ENCODE peak calls at places on chromosomes 1 and 21, in ten cellular contexts. G is heart right ventricle, Y is HCT116, O is fibroblast of the aortic adventitia, U is GM12865, T is left lung, M is thoracic aorta, X is cardiac muscle cell, Z is AG04450, W is HFF-Myc. Q is an unnamed sample.

GRCh38 chr1:76955652-76956051 is 88.4 kb downstream of the ST6GALNAC5 start:
- DNase-seq in G (no peak), Y (no peak), O (no peak), U (no peak), T (no peak), M (no peak), X (peak), Z (no peak), W (no peak), Q (no peak)

GRCh38 chr1:18239671-18240070 is 132.1 kb downstream of the IGSF21 start:
- DNase-seq in G (no peak), Y (no peak), O (no peak), U (no peak), T (no peak), M (no peak), X (no peak), Z (no peak), W (no peak), Q (no peak)

GRCh38 chr1:31977361-31978131 is 36.1 kb upstream of the KHDRBS1 start:
- DNase-seq in G (no peak), Y (peak), O (peak), U (peak), T (no peak), M (no peak), X (peak), Z (peak), W (peak), Q (peak)

GRCh38 chr1:221188531-221188930 is 309.3 kb downstream of the HLX start:
- DNase-seq in G (no peak), Y (no peak), O (peak), U (no peak), T (no peak), M (no peak), X (peak), Z (no peak), W (no peak), Q (no peak)

GRCh38 chr1:1099506-1100183 is 16.2 kb downstream of the C1orf159 start:
- DNase-seq in G (no peak), Y (no peak), O (no peak), U (no peak), T (no peak), M (no peak), X (no peak), Z (no peak), W (no peak), Q (no peak)

GRCh38 chr1:42837742-42838141 is 8.7 kb upstream of the ZNF691 start:
- DNase-seq in G (no peak), Y (no peak), O (no peak), U (no peak), T (no peak), M (no peak), X (no peak), Z (no peak), W (no peak), Q (no peak)

GRCh38 chr21:27300770-27301169 is 333.9 kb upstream of the ADAMTS5 start:
- DNase-seq in G (no peak), Y (no peak), O (peak), U (no peak), T (no peak), M (no peak), X (no peak), Z (peak), W (no peak), Q (no peak)

GRCh38 chr1:151311589-151312331 is 15.5 kb downstream of the PI4KB start:
- DNase-seq in G (peak), Y (peak), O (peak), U (peak), T (no peak), M (peak), X (peak), Z (peak), W (peak), Q (peak)

GRCh38 chr1:228280961-228281591 is 73.2 kb downstream of the OBSCN start:
- DNase-seq in G (no peak), Y (no peak), O (no peak), U (no peak), T (peak), M (no peak), X (no peak), Z (no peak), W (no peak), Q (no peak)

GRCh38 chr21:15976807-15977206 is 247.0 kb downstream of the USP25 start:
- DNase-seq in G (no peak), Y (no peak), O (no peak), U (no peak), T (no peak), M (no peak), X (no peak), Z (no peak), W (no peak), Q (no peak)

GRCh38 chr1:69409731-69410456 is 157.8 kb upstream of the LRRC7 start:
- DNase-seq in G (peak), Y (no peak), O (no peak), U (no peak), T (peak), M (no peak), X (no peak), Z (no peak), W (no peak), Q (no peak)

GRCh38 chr1:109113787-109114568 is at the start of gene ELAPOR1:
- DNase-seq in G (peak), Y (no peak), O (peak), U (peak), T (peak), M (no peak), X (peak), Z (no peak), W (no peak), Q (no peak)

GRCh38 chr1:55061706-55062321 is 22.5 kb downstream of the PCSK9 start:
- DNase-seq in G (no peak), Y (no peak), O (no peak), U (no peak), T (no peak), M (no peak), X (no peak), Z (no peak), W (no peak), Q (no peak)

GRCh38 chr1:32536117-32536516 is 3.1 kb upstream of the ZBTB8A start:
- DNase-seq in G (no peak), Y (no peak), O (no peak), U (no peak), T (no peak), M (no peak), X (no peak), Z (no peak), W (no peak), Q (no peak)

GRCh38 chr1:10161121-10161520 is 49.2 kb upstream of the KIF1B start:
- DNase-seq in G (no peak), Y (no peak), O (no peak), U (no peak), T (no peak), M (no peak), X (no peak), Z (no peak), W (no peak), Q (no peak)

GRCh38 chr1:15180189-15180588 is 26.6 kb downstream of the TMEM51 start:
- DNase-seq in G (no peak), Y (no peak), O (no peak), U (no peak), T (no peak), M (no peak), X (no peak), Z (no peak), W (no peak), Q (no peak)

GRCh38 chr1:248873993-248874671 is 15.2 kb upstream of the ZNF692 start:
- DNase-seq in G (peak), Y (peak), O (no peak), U (peak), T (no peak), M (no peak), X (no peak), Z (no peak), W (peak), Q (peak)

GRCh38 chr1:220076861-220077762 is 12.5 kb downstream of the BPNT1 start:
- DNase-seq in G (no peak), Y (no peak), O (peak), U (no peak), T (no peak), M (no peak), X (no peak), Z (no peak), W (no peak), Q (no peak)

GRCh38 chr1:184709418-184709817 is 45.2 kb downstream of the EDEM3 start:
- DNase-seq in G (no peak), Y (no peak), O (no peak), U (no peak), T (no peak), M (no peak), X (no peak), Z (no peak), W (no peak), Q (no peak)

GRCh38 chr1:70840260-70840953 is 207.2 kb downstream of the PTGER3 start:
- DNase-seq in G (no peak), Y (no peak), O (peak), U (no peak), T (no peak), M (no peak), X (no peak), Z (no peak), W (no peak), Q (no peak)

GRCh38 chr1:207883104-207883651 is 27.7 kb downstream of the CD34 start:
- DNase-seq in G (no peak), Y (no peak), O (no peak), U (peak), T (no peak), M (no peak), X (no peak), Z (no peak), W (no peak), Q (no peak)

GRCh38 chr1:226405411-226405988 is 2.4 kb downstream of the PARP1 start:
- DNase-seq in G (no peak), Y (no peak), O (no peak), U (peak), T (no peak), M (no peak), X (no peak), Z (no peak), W (no peak), Q (no peak)

GRCh38 chr1:39659110-39659509 is 12.8 kb downstream of the NT5C1A start:
- DNase-seq in G (no peak), Y (no peak), O (no peak), U (no peak), T (no peak), M (no peak), X (no peak), Z (no peak), W (no peak), Q (no peak)

GRCh38 chr1:100463809-100464424 is 74.0 kb upstream of the GPR88 start:
- DNase-seq in G (peak), Y (peak), O (peak), U (peak), T (peak), M (no peak), X (peak), Z (no peak), W (peak), Q (peak)

GRCh38 chr1:93672069-93672468 is 9.6 kb downstream of the BCAR3 start:
- DNase-seq in G (peak), Y (no peak), O (peak), U (peak), T (no peak), M (no peak), X (peak), Z (no peak), W (no peak), Q (peak)

GRCh38 chr1:20633190-20634064 is at the start of gene PINK1:
- DNase-seq in G (peak), Y (peak), O (peak), U (peak), T (peak), M (peak), X (peak), Z (no peak), W (peak), Q (peak)

GRCh38 chr1:113106910-113107309 is 33.9 kb downstream of the LRIG2 start:
- DNase-seq in G (no peak), Y (no peak), O (no peak), U (no peak), T (no peak), M (no peak), X (no peak), Z (no peak), W (no peak), Q (no peak)

DNA sequence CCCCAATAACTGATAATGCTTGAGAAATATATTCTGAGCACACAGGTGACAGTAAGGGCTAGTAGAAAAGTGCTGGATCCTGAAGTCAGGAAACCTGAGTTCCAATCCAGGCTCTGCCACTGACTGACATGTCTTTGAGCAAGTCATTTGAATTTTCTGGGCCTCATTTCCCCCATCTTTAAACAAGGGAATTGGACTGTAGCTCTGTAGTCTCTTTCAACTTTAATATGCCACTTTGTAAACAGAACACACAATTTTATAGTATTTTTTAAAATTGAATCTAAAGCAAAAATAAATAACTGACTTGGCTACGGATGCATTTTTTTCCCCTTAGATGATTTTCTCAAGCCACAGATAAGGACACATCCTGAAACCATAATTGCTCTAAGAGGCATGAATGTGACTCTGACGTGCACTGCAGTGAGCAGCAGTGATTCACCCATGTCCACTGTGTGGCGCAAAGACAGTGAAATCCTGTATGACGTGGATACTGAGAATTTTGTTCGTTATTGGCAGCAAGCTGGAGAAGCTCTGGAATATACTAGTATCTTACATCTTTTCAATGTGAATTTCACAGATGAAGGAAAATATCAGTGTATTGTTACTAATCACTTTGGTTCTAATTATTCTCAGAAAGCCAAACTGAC is 37.0 kb downstream of the LRIG2 start:
- DNase-seq in G (no peak), Y (no peak), O (peak), U (no peak), T (no peak), M (no peak), X (peak), Z (peak), W (peak), Q (peak)
- TF ChIP-seq CTCF in G (no peak), Y (no peak), O (peak), U (no peak), T (no peak), M (no peak), X (peak), Z (peak), W (peak), Q (peak)

GRCh38 chr21:45299026-45299863 is 11.6 kb upstream of the POFUT2 start:
- DNase-seq in G (peak), Y (no peak), O (no peak), U (no peak), T (peak), M (no peak), X (peak), Z (no peak), W (no peak), Q (peak)
- H3K4me3 ChIP-seq in G (no peak), Y (no peak), O (no peak), U (no peak), T (no peak), M (peak), X (no peak), Z (no peak), W (no peak), Q (no peak)

DNA sequence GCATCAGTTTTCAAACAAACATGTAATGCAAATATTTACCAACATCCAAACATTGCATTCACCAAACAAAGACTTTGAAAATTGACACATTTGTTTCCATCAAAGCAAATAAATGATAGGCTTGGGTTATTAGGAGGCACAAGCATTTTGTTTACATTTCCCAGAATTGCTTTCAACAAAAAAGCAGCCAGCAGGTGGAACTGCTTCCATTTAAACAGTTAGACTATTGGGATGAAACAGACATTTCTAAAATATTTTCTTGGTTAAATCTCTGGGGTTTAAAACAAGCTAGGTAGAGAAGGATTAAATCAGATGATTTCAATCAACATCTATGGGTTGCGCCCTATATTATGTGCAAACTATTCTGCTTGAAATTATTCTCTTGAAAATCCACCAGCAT is 1.4 kb upstream of the LEMD1 start:
- DNase-seq in G (no peak), Y (no peak), O (no peak), U (no peak), T (no peak), M (no peak), X (no peak), Z (no peak), W (no peak), Q (no peak)
- TF ChIP-seq CTCF in G (peak), Y (no peak), O (no peak), U (no peak), T (no peak), M (no peak), X (no peak), Z (no peak), W (no peak), Q (no peak)

GRCh38 chr1:61743432-61743705 is 1.1 kb downstream of the PATJ start:
- DNase-seq in G (no peak), Y (no peak), O (peak), U (no peak), T (no peak), M (no peak), X (no peak), Z (no peak), W (no peak), Q (no peak)
- H3K4me3 ChIP-seq in G (peak), Y (peak), O (peak), U (no peak), T (peak), M (peak), X (peak), Z (peak), W (peak), Q (peak)

GRCh38 chr1:6373961-6374720 is 19.4 kb downstream of the ACOT7 start:
- DNase-seq in G (no peak), Y (no peak), O (no peak), U (no peak), T (no peak), M (no peak), X (no peak), Z (no peak), W (no peak), Q (no peak)

GRCh38 chr1:6384135-6384534 is 9.4 kb downstream of the ACOT7 start:
- DNase-seq in G (no peak), Y (no peak), O (no peak), U (no peak), T (no peak), M (no peak), X (no peak), Z (no peak), W (no peak), Q (no peak)

GRCh38 chr1:6380037-6380436 is 13.5 kb downstream of the ACOT7 start:
- DNase-seq in G (no peak), Y (no peak), O (no peak), U (no peak), T (no peak), M (no peak), X (no peak), Z (no peak), W (no peak), Q (no peak)

GRCh38 chr1:6378096-6378746 is 15.3 kb downstream of the ACOT7 start:
- DNase-seq in G (no peak), Y (no peak), O (no peak), U (no peak), T (no peak), M (no peak), X (no peak), Z (no peak), W (no peak), Q (no peak)
- TF ChIP-seq CTCF in G (no peak), Y (peak), O (no peak), U (no peak), T (no peak), M (no peak), X (peak), Z (peak), W (no peak), Q (peak)

GRCh38 chr1:155175281-155175926 is 1.8 kb downstream of the TRIM46 start:
- DNase-seq in G (no peak), Y (no peak), O (no peak), U (peak), T (peak), M (no peak), X (no peak), Z (no peak), W (no peak), Q (no peak)

GRCh38 chr1:155174334-155175280 is 958 bp downstream of the TRIM46 start:
- DNase-seq in G (no peak), Y (no peak), O (peak), U (peak), T (peak), M (no peak), X (peak), Z (no peak), W (no peak), Q (no peak)

GRCh38 chr1:155177192-155177917 is 3.7 kb downstream of the TRIM46 start:
- DNase-seq in G (no peak), Y (no peak), O (no peak), U (no peak), T (no peak), M (no peak), X (no peak), Z (no peak), W (no peak), Q (no peak)

GRCh38 chr1:155176544-155177071 is 3.0 kb downstream of the TRIM46 start:
- DNase-seq in G (peak), Y (peak), O (peak), U (peak), T (peak), M (no peak), X (peak), Z (no peak), W (no peak), Q (peak)

DNA sequence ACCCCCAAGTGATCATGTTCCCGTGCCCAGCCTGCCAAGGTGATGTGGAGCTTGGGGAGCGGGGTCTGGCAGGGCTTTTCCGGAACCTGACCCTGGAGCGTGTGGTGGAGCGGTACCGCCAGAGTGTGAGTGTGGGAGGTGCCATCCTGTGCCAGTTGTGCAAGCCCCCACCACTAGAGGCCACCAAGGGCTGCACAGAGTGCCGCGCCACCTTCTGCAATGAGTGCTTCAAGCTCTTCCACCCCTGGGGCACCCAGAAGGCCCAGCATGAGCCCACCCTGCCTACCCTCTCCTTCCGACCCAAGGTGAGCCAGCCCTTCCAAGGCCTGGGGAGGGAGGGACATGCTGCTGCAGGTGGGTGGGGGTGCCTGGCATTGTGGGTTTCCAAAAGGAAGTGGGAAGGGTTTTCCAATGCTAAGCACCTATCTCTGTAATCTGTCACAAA is 2.3 kb downstream of the TRIM46 start:
- DNase-seq in G (no peak), Y (no peak), O (no peak), U (peak), T (peak), M (no peak), X (no peak), Z (no peak), W (no peak), Q (no peak)
- H3K4me3 ChIP-seq in G (no peak), Y (no peak), O (no peak), U (no peak), T (no peak), M (no peak), X (no peak), Z (no peak), W (no peak), Q (no peak)

DNA sequence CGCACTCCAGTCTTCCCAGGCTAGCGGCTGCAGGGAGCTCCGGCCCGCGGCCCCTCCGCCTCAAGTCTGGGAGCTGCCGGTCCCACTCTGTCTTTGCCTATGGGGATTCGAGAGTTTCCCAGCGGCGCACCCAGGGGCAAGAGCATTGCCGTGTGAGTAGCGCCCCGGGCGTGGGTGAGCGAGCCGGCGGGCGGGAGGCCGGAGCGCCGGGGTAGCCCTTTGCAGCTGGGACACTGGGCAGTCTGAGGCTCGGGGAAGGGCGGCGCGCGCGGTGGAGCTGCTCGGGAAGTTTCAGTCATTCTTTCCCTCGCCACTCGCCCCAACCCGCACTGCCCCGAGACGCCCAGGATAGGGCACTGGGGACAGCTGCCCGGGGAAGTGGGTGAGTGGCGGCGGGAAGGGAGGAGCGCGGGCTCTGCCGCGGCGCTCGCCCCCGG is 521 bp downstream of the SLC35F3 start:
- DNase-seq in G (peak), Y (no peak), O (no peak), U (no peak), T (peak), M (no peak), X (peak), Z (no peak), W (no peak), Q (no peak)
- TF ChIP-seq CTCF in G (no peak), Y (no peak), O (no peak), U (no peak), T (no peak), M (no peak), X (no peak), Z (no peak), W (no peak), Q (no peak)

Q was measured in brain microvascular endothelial cell.